ENCODE peak calls at places on chromosomes 12 and 14, in nine cellular contexts. Z is stimulated activated CD8-positive, alpha-beta memory T cell treated with anti-CD3 and anti-CD28 coated beads, Interleukin-7, amount 100 ng/mL, for 24 hours; J is AG09319; D is AG08395; Q is CMK; Y is activated T-cell treated with anti-CD3 and anti-CD28 coated beads, Interleukin-2, amount 50 U/mL, for 4 hours; U is GM10248; L is LoVo; A is HCT116. W is an unnamed sample.

GRCh38 chr12:131057211-131057721 is 103.6 kb downstream of the ADGRD1 start:
- DNase-seq in Q (no peak), U (no peak), D (no peak), Z (no peak), J (no peak), L (no peak), Y (no peak), A (no peak), W (no peak)

GRCh38 chr12:108640802-108641445 is 7.2 kb upstream of the SELPLG start:
- DNase-seq in Y (no peak), Q (no peak), L (no peak), J (no peak), D (no peak), U (no peak), Z (no peak), A (no peak), W (no peak)

GRCh38 chr12:41264281-41264680 is 76.2 kb downstream of the PDZRN4 start:
- DNase-seq in D (no peak), J (no peak), L (no peak), Z (no peak), Y (no peak), A (no peak), U (peak; percentile 13), Q (no peak), W (no peak)

GRCh38 chr12:4277856-4278581 is 4.5 kb downstream of the CCND2 start:
- DNase-seq in A (no peak), U (no peak), D (no peak), Z (no peak), J (no peak), Q (no peak), Y (no peak), L (no peak), W (no peak)

GRCh38 chr12:17954788-17955187 is 135.2 kb downstream of the RERGL start:
- DNase-seq in D (no peak), Z (no peak), J (no peak), U (no peak), Q (no peak), A (no peak), Y (no peak), L (no peak), W (no peak)

GRCh38 chr12:61355105-61355504 is 905.1 kb upstream of the USP15 start:
- DNase-seq in J (no peak), U (no peak), Q (no peak), Z (no peak), Y (no peak), D (no peak), L (no peak), A (no peak), W (no peak)

GRCh38 chr14:42214981-42215491 is 608.4 kb downstream of the LRFN5 start:
- DNase-seq in Y (no peak), L (peak; percentile 20), A (no peak), U (no peak), J (peak; percentile 15), Z (no peak), Q (no peak), D (peak; percentile 56), W (no peak)

GRCh38 chr12:95694148-95694547 is 96.4 kb downstream of the NTN4 start:
- DNase-seq in U (no peak), Q (no peak), D (no peak), Z (no peak), A (no peak), Y (no peak), J (no peak), L (no peak), W (no peak)

GRCh38 chr12:47746073-47746472 is 12.6 kb downstream of the RAPGEF3 start:
- DNase-seq in J (no peak), A (no peak), D (no peak), Y (no peak), L (no peak), Q (no peak), Z (no peak), U (no peak), W (no peak)

GRCh38 chr14:105197274-105197673 is 16.2 kb upstream of the NUDT14 start:
- DNase-seq in J (peak; percentile 31), A (no peak), U (no peak), Y (no peak), D (peak; percentile 79), Z (no peak), Q (no peak), L (no peak), W (no peak)

GRCh38 chr12:54368016-54368708 is 3.9 kb upstream of the GPR84 start:
- DNase-seq in A (no peak), Z (no peak), Q (no peak), D (no peak), L (no peak), Y (no peak), J (no peak), U (no peak), W (no peak)

GRCh38 chr14:97281741-97282140 is 484.6 kb downstream of the VRK1 start:
- DNase-seq in L (no peak), Q (no peak), Z (no peak), Y (no peak), J (no peak), U (no peak), D (no peak), A (no peak), W (no peak)

GRCh38 chr12:129662184-129662583 is 241.6 kb downstream of the TMEM132D start:
- DNase-seq in A (no peak), L (peak; percentile 37), Q (no peak), J (no peak), Y (no peak), U (no peak), D (no peak), Z (no peak), W (no peak)

GRCh38 chr14:99195602-99196309 is 76.2 kb downstream of the BCL11B start:
- DNase-seq in Q (no peak), J (no peak), A (no peak), U (no peak), L (no peak), Y (no peak), Z (no peak), D (peak; percentile 24), W (no peak)

GRCh38 chr12:52655720-52656124 is 3.7 kb upstream of the KRT2 start:
- DNase-seq in Y (no peak), L (no peak), Z (no peak), D (no peak), U (no peak), A (peak; percentile 28), Q (no peak), J (no peak), W (no peak)

GRCh38 chr12:126509587-126509986 is 1444.4 kb downstream of the AACS start:
- DNase-seq in J (no peak), L (no peak), Q (no peak), U (no peak), A (no peak), Z (no peak), D (no peak), Y (no peak), W (no peak)

GRCh38 chr14:75718199-75718598 is 57.2 kb downstream of the TTLL5 start:
- DNase-seq in Y (no peak), D (no peak), J (no peak), Q (no peak), U (no peak), A (no peak), L (no peak), Z (no peak), W (no peak)

W was measured in stimulated activated CD4-positive, alpha-beta T cell treated with anti-CD3 and anti-CD28 coated beads, TNF-alpha, amount 100 ng/mL, for 48 hours.